ENCODE peak calls at places on chromosome 9, in five cellular contexts. A is cardiac muscle cell; T is sciatic nerve; X is fibroblast of pulmonary artery; H is effector CD4-positive, alpha-beta T cell. E is an unnamed sample.

GRCh38 chr9:88521308-88521707 is 13.7 kb upstream of the NXNL2 start:
- DNase-seq in X (no peak), T (no peak), A (no peak), H (no peak), E (no peak)

GRCh38 chr9:123237220-123237619 is 31.2 kb downstream of the STRBP start:
- DNase-seq in T (no peak), A (no peak), H (no peak), X (no peak), E (no peak)

GRCh38 chr9:111250836-111251452 is 79.1 kb downstream of the OR2K2 start:
- DNase-seq in T (no peak), X (no peak), H (no peak), A (no peak), E (no peak)

GRCh38 chr9:83219924-83220438 is 157.0 kb upstream of the RASEF start:
- DNase-seq in A (no peak), X (no peak), H (no peak), T (no peak), E (no peak)

GRCh38 chr9:128419061-128419925 is 1.4 kb upstream of the CERCAM start:
- DNase-seq in H (no peak), X (peak), T (no peak), A (peak), E (no peak)

GRCh38 chr9:133644968-133645765 is 9.0 kb downstream of the DBH start:
- DNase-seq in T (no peak), A (no peak), H (no peak), X (no peak), E (no peak)

GRCh38 chr9:524008-524407 is 309.3 kb downstream of the DOCK8 start:
- DNase-seq in X (no peak), T (no peak), H (no peak), A (no peak), E (no peak)

GRCh38 chr9:96020822-96021615 is 145.5 kb downstream of the ERCC6L2 start:
- DNase-seq in X (peak), A (peak), T (peak), H (no peak), E (no peak)

GRCh38 chr9:134230092-134230941 is 66.0 kb upstream of the RNU6ATAC start:
- DNase-seq in X (no peak), T (no peak), H (no peak), A (no peak), E (no peak)

GRCh38 chr9:69013404-69013727 is 547 bp downstream of the PRKACG start:
- DNase-seq in A (no peak), H (no peak), T (no peak), X (no peak), E (no peak)

GRCh38 chr9:95645992-95646391 is 129.2 kb upstream of the PTCH1 start:
- DNase-seq in H (no peak), T (no peak), X (no peak), A (peak), E (no peak)

GRCh38 chr9:4886698-4887097 is 94.0 kb downstream of the RCL1 start:
- DNase-seq in A (no peak), X (no peak), T (no peak), H (no peak), E (no peak)

GRCh38 chr9:34599546-34599945 is 10.0 kb upstream of the CNTFR start:
- DNase-seq in T (no peak), H (no peak), X (no peak), A (no peak), E (no peak)

GRCh38 chr9:98357921-98358535 is 102.6 kb upstream of the TBC1D2 start:
- DNase-seq in X (peak), H (no peak), T (no peak), A (peak), E (no peak)

GRCh38 chr9:135512904-135513303 is 8.3 kb upstream of the LCN1 start:
- DNase-seq in T (peak), A (peak), H (no peak), X (no peak), E (no peak)

GRCh38 chr9:94809778-94810177 is 83.3 kb downstream of the AOPEP start:
- DNase-seq in H (no peak), T (no peak), A (no peak), X (no peak), E (no peak)

GRCh38 chr9:37650873-37651768 is at the start of gene FRMPD1:
- DNase-seq in T (peak), A (peak), H (peak), X (peak), E (no peak)

GRCh38 chr9:126479515-126479914 is 134.2 kb upstream of the LMX1B start:
- DNase-seq in A (no peak), X (no peak), T (no peak), H (no peak), E (no peak)

GRCh38 chr9:97076238-97076637 is 37.3 kb upstream of the CTSV start:
- DNase-seq in H (no peak), X (no peak), A (no peak), T (no peak), E (no peak)

GRCh38 chr9:99000480-99001395 is 57.0 kb downstream of the COL15A1 start:
- DNase-seq in A (peak), T (no peak), H (peak), X (peak), E (no peak)

GRCh38 chr9:126722252-126722921 is 82.5 kb upstream of the ZBTB43 start:
- DNase-seq in T (peak), A (peak), X (peak), H (peak), E (no peak)

GRCh38 chr9:22838266-22838665 is 391.6 kb downstream of the DMRTA1 start:
- DNase-seq in X (no peak), T (no peak), A (no peak), H (no peak), E (no peak)

GRCh38 chr9:99582768-99583167 is 238.9 kb upstream of the NR4A3 start:
- DNase-seq in X (no peak), A (no peak), T (no peak), H (no peak), E (no peak)

GRCh38 chr9:36188212-36188611 is 2.5 kb upstream of the CLTA start:
- DNase-seq in X (no peak), T (no peak), A (no peak), H (no peak), E (no peak)

GRCh38 chr9:19378647-19379046 is 1.4 kb downstream of the RPS6 start:
- DNase-seq in A (no peak), T (no peak), X (no peak), H (no peak), E (no peak)

GRCh38 chr9:122394265-122395242 is 23.7 kb downstream of the PTGS1 start:
- DNase-seq in H (no peak), X (peak), T (no peak), A (peak), E (no peak)

GRCh38 chr9:131289301-131290038 is at the start of gene PLPP7:
- DNase-seq in X (peak), A (peak), T (peak), H (no peak), E (peak)

GRCh38 chr9:112629890-112630485 is 87.9 kb downstream of the INIP start:
- DNase-seq in T (no peak), A (no peak), H (no peak), X (no peak), E (no peak)

E was measured in occipital lobe.